ENCODE peak calls at places on chromosomes 1 and 21, in four cellular contexts. One of them, this sample, is unnamed.
A peak's percentile ranks its signal among the peaks of the same experiment; 100 is the strongest.

GRCh38 chr1:224506141-224506814 is 71.7 kb upstream of the WDR26 start:
- DNase-seq in A549: no peak
- DNase-seq in Panc1: no peak
- DNase-seq in left lung: no peak
- DNase-seq in this sample: no peak

GRCh38 chr1:17215545-17215890 is 10.6 kb downstream of the PADI1 start:
- DNase-seq in left lung: no peak
- DNase-seq in Panc1: no peak
- DNase-seq in A549: no peak
- DNase-seq in this sample: no peak

GRCh38 chr1:15937706-15938168 is 38.2 kb downstream of the ZBTB17 start:
- DNase-seq in A549: no peak
- DNase-seq in left lung: no peak
- DNase-seq in Panc1: no peak
- DNase-seq in this sample: no peak

GRCh38 chr1:145887631-145888030 is 2.0 kb upstream of the ANKRD35 start:
- DNase-seq in Panc1: no peak
- DNase-seq in A549: peak; percentile 20
- DNase-seq in left lung: no peak
- DNase-seq in this sample: no peak

GRCh38 chr1:36512842-36513241 is 30.1 kb upstream of the CSF3R start:
- DNase-seq in left lung: no peak
- DNase-seq in Panc1: no peak
- DNase-seq in A549: no peak
- DNase-seq in this sample: no peak

GRCh38 chr1:38000529-38001453 is 4.5 kb downstream of the FHL3 start:
- DNase-seq in left lung: no peak
- DNase-seq in Panc1: no peak
- DNase-seq in A549: no peak
- DNase-seq in this sample: peak; percentile 59

GRCh38 chr1:27557596-27558340 is 46.2 kb downstream of the AHDC1 start:
- DNase-seq in Panc1: no peak
- DNase-seq in left lung: peak; percentile 63
- DNase-seq in A549: peak; percentile 65
- DNase-seq in this sample: peak; percentile 49

GRCh38 chr1:63829349-63830327 is 55.8 kb downstream of the ROR1 start:
- DNase-seq in left lung: no peak
- DNase-seq in Panc1: no peak
- DNase-seq in A549: no peak
- DNase-seq in this sample: no peak

GRCh38 chr1:185016880-185017279 is 28.5 kb upstream of the RNF2 start:
- DNase-seq in left lung: no peak
- DNase-seq in Panc1: no peak
- DNase-seq in A549: peak; percentile 28
- DNase-seq in this sample: no peak

GRCh38 chr1:40361637-40362036 is 11.9 kb upstream of the SMAP2 start:
- DNase-seq in left lung: no peak
- DNase-seq in Panc1: no peak
- DNase-seq in A549: no peak
- DNase-seq in this sample: no peak

GRCh38 chr1:2330035-2330434 is 61.3 kb downstream of the MORN1 start:
- DNase-seq in left lung: no peak
- DNase-seq in Panc1: no peak
- DNase-seq in A549: no peak
- DNase-seq in this sample: no peak

GRCh38 chr1:242425232-242425631 is 99.3 kb downstream of the PLD5 start:
- DNase-seq in A549: peak; percentile 41
- DNase-seq in Panc1: no peak
- DNase-seq in left lung: no peak
- DNase-seq in this sample: no peak
- TF ChIP-seq CTCF in A549: peak; percentile 22
- TF ChIP-seq CTCF in Panc1: peak; percentile 41
- TF ChIP-seq CTCF in left lung: no peak
- TF ChIP-seq CTCF in this sample: no peak

GRCh38 chr1:113949007-113949406 is 19.9 kb downstream of the HIPK1 start:
- DNase-seq in left lung: no peak
- DNase-seq in A549: no peak
- DNase-seq in Panc1: no peak
- DNase-seq in this sample: no peak
- TF ChIP-seq CTCF in left lung: no peak
- TF ChIP-seq CTCF in A549: peak; percentile 8
- TF ChIP-seq CTCF in Panc1: no peak
- TF ChIP-seq CTCF in this sample: no peak

DNA sequence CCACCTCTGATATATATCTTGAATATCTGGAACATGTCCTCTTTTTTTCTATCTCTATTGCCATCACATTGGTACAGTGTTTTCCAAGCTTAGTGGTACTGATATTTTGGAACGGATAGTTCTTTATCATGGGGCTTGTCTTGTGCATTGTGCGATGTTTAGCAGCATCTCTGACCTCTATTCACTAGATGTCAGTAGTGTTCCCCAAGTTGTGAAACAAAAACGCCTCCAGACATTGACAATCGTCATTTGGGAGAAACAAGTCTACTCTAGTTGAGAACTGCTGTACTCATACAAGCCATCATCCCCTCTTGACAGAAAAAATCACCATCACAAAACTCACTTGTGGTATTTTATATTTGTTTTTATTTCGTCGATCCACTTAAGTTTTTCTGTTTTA is 79.7 kb upstream of the CHODL start:
- DNase-seq in Panc1: no peak
- DNase-seq in A549: no peak
- DNase-seq in left lung: no peak
- DNase-seq in this sample: no peak
- TF ChIP-seq CTCF in Panc1: no peak
- TF ChIP-seq CTCF in A549: no peak
- TF ChIP-seq CTCF in left lung: no peak
- TF ChIP-seq CTCF in this sample: no peak

DNA sequence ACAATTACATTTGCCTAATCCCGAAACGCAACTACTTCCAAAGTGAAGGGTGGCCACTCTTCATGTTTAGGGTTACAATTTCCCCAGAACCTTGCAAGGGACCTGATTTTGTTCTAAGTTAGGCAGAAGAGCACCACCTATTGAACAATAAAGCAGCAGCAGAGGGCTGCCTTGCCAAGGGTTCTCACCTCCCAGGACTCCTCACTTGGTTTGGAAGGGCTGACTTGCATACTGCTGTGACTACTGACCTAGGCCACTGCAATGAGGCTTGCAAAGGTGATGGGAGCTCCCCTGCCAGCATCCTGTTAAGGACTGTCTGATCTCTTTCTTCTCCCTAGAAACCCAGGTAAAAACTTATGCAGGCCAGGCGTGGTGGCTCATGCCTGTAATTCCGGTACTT is 14.2 kb downstream of the MTOR start:
- DNase-seq in A549: no peak
- DNase-seq in Panc1: no peak
- DNase-seq in left lung: no peak
- DNase-seq in this sample: no peak
- TF ChIP-seq CTCF in A549: no peak
- TF ChIP-seq CTCF in Panc1: no peak
- TF ChIP-seq CTCF in left lung: no peak
- TF ChIP-seq CTCF in this sample: no peak

GRCh38 chr21:29196021-29196663 is 65.7 kb downstream of the MAP3K7CL start:
- DNase-seq in Panc1: peak; percentile 87
- DNase-seq in left lung: peak; percentile 75
- DNase-seq in A549: peak; percentile 89
- DNase-seq in this sample: no peak
- TF ChIP-seq CTCF in Panc1: peak; percentile 46
- TF ChIP-seq CTCF in left lung: peak; percentile 43
- TF ChIP-seq CTCF in A549: peak; percentile 28
- TF ChIP-seq CTCF in this sample: no peak

DNA sequence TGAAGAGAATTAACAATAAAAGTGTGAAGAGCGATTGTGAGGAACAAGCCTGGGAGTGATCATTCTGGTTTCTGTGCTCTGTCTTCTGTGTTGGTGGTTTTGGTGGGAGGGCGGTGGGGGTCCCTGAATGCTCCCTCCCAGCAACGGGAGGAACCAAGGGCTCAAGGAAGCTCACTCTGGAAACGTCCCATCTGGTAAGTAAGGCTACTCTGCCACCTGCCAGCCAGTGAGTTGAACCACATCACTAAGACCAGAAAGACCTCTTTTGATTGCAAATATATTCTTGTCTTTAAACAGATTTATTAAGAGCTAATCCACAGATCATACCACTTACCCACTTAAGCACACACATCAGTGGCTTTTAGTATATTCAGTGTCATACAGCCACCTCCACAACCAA is 125.0 kb downstream of the PRDM2 start:
- DNase-seq in left lung: no peak
- DNase-seq in Panc1: no peak
- DNase-seq in A549: no peak
- DNase-seq in this sample: no peak
- TF ChIP-seq CTCF in left lung: no peak
- TF ChIP-seq CTCF in Panc1: no peak
- TF ChIP-seq CTCF in A549: no peak
- TF ChIP-seq CTCF in this sample: peak; percentile 22